ENCODE peak calls at places on chromosome 10, in four cellular contexts. One of them, this sample, is unnamed.

GRCh38 chr10:48478980-48479811 is 125.7 kb downstream of the ARHGAP22 start:
- DNase-seq in fibroblast of the conjunctiva: no peak
- DNase-seq in right lobe of liver: no peak
- DNase-seq in T-helper 2 cell: no peak
- DNase-seq in this sample: no peak

GRCh38 chr10:132001238-132001977 is 19.7 kb upstream of the BNIP3 start:
- DNase-seq in right lobe of liver: no peak
- DNase-seq in fibroblast of the conjunctiva: no peak
- DNase-seq in T-helper 2 cell: no peak
- DNase-seq in this sample: no peak

GRCh38 chr10:46294641-46295230 is 7.9 kb downstream of the ANTXRL start:
- DNase-seq in T-helper 2 cell: no peak
- DNase-seq in fibroblast of the conjunctiva: no peak
- DNase-seq in right lobe of liver: no peak
- DNase-seq in this sample: no peak

GRCh38 chr10:42929993-42930392 is 146.9 kb upstream of the RET start:
- DNase-seq in T-helper 2 cell: no peak
- DNase-seq in fibroblast of the conjunctiva: no peak
- DNase-seq in right lobe of liver: no peak
- DNase-seq in this sample: no peak

GRCh38 chr10:98563811-98564210 is 117.1 kb upstream of the HPS1 start:
- DNase-seq in right lobe of liver: no peak
- DNase-seq in fibroblast of the conjunctiva: no peak
- DNase-seq in T-helper 2 cell: no peak
- DNase-seq in this sample: no peak

GRCh38 chr10:24790599-24790998 is 66.9 kb upstream of the ARHGAP21 start:
- DNase-seq in T-helper 2 cell: no peak
- DNase-seq in fibroblast of the conjunctiva: no peak
- DNase-seq in right lobe of liver: no peak
- DNase-seq in this sample: no peak

GRCh38 chr10:119253433-119254174 is 46.2 kb downstream of the GRK5 start:
- DNase-seq in fibroblast of the conjunctiva: peak; percentile 92
- DNase-seq in T-helper 2 cell: no peak
- DNase-seq in right lobe of liver: peak; percentile 80
- DNase-seq in this sample: no peak

GRCh38 chr10:97356318-97356914 is 21.9 kb upstream of the FRAT2 start:
- DNase-seq in right lobe of liver: no peak
- DNase-seq in fibroblast of the conjunctiva: no peak
- DNase-seq in T-helper 2 cell: no peak
- DNase-seq in this sample: no peak

GRCh38 chr10:67518756-67519155 is 177.2 kb downstream of the CTNNA3 start:
- DNase-seq in right lobe of liver: no peak
- DNase-seq in fibroblast of the conjunctiva: no peak
- DNase-seq in T-helper 2 cell: no peak
- DNase-seq in this sample: no peak

GRCh38 chr10:101666025-101666424 is 28.9 kb downstream of the FBXW4 start:
- DNase-seq in right lobe of liver: no peak
- DNase-seq in fibroblast of the conjunctiva: no peak
- DNase-seq in T-helper 2 cell: no peak
- DNase-seq in this sample: no peak

GRCh38 chr10:63115732-63116383 is 17.3 kb upstream of the NRBF2 start:
- DNase-seq in T-helper 2 cell: no peak
- DNase-seq in fibroblast of the conjunctiva: peak; percentile 96
- DNase-seq in right lobe of liver: peak; percentile 78
- DNase-seq in this sample: no peak

GRCh38 chr10:10492420-10492819 is 525.3 kb upstream of the CELF2 start:
- DNase-seq in right lobe of liver: no peak
- DNase-seq in T-helper 2 cell: no peak
- DNase-seq in fibroblast of the conjunctiva: no peak
- DNase-seq in this sample: no peak

GRCh38 chr10:27742926-27743735 is 2.5 kb downstream of the MKX start:
- DNase-seq in fibroblast of the conjunctiva: no peak
- DNase-seq in right lobe of liver: peak; percentile 29
- DNase-seq in T-helper 2 cell: no peak
- DNase-seq in this sample: no peak

GRCh38 chr10:114523876-114524275 is 119.6 kb upstream of the AFAP1L2 start:
- DNase-seq in T-helper 2 cell: no peak
- DNase-seq in right lobe of liver: no peak
- DNase-seq in fibroblast of the conjunctiva: no peak
- DNase-seq in this sample: no peak

GRCh38 chr10:100282907-100283306 is 3.6 kb downstream of the BLOC1S2 start:
- DNase-seq in right lobe of liver: no peak
- DNase-seq in fibroblast of the conjunctiva: no peak
- DNase-seq in T-helper 2 cell: no peak
- DNase-seq in this sample: no peak

GRCh38 chr10:99977916-99978315 is 31.8 kb downstream of the DNMBP start:
- DNase-seq in fibroblast of the conjunctiva: no peak
- DNase-seq in T-helper 2 cell: no peak
- DNase-seq in right lobe of liver: no peak
- DNase-seq in this sample: no peak

GRCh38 chr10:10605551-10606081 is 412.1 kb upstream of the CELF2 start:
- DNase-seq in T-helper 2 cell: no peak
- DNase-seq in right lobe of liver: no peak
- DNase-seq in fibroblast of the conjunctiva: peak; percentile 98
- DNase-seq in this sample: no peak

GRCh38 chr10:43057831-43058340 is 19.0 kb upstream of the RET start:
- DNase-seq in right lobe of liver: no peak
- DNase-seq in T-helper 2 cell: no peak
- DNase-seq in fibroblast of the conjunctiva: no peak
- DNase-seq in this sample: peak; percentile 32

GRCh38 chr10:72875250-72876055 is 18.1 kb upstream of the OIT3 start:
- DNase-seq in fibroblast of the conjunctiva: peak; percentile 10
- DNase-seq in right lobe of liver: no peak
- DNase-seq in T-helper 2 cell: no peak
- DNase-seq in this sample: peak; percentile 15

GRCh38 chr10:20839141-20839540 is 58.0 kb downstream of the NEBL start:
- DNase-seq in T-helper 2 cell: no peak
- DNase-seq in right lobe of liver: no peak
- DNase-seq in fibroblast of the conjunctiva: no peak
- DNase-seq in this sample: no peak

GRCh38 chr10:96188911-96189310 is 58.8 kb downstream of the ZNF518A start:
- DNase-seq in fibroblast of the conjunctiva: no peak
- DNase-seq in T-helper 2 cell: no peak
- DNase-seq in right lobe of liver: no peak
- DNase-seq in this sample: no peak

GRCh38 chr10:101287922-101288638 is 58.8 kb upstream of the LBX1 start:
- DNase-seq in T-helper 2 cell: no peak
- DNase-seq in fibroblast of the conjunctiva: no peak
- DNase-seq in right lobe of liver: no peak
- DNase-seq in this sample: no peak

GRCh38 chr10:79135790-79136189 is 67.0 kb downstream of the ZMIZ1 start:
- DNase-seq in right lobe of liver: no peak
- DNase-seq in fibroblast of the conjunctiva: no peak
- DNase-seq in T-helper 2 cell: no peak
- DNase-seq in this sample: no peak

GRCh38 chr10:124802313-124802675 is 675 bp downstream of the ABRAXAS2 start:
- DNase-seq in fibroblast of the conjunctiva: no peak
- DNase-seq in right lobe of liver: no peak
- DNase-seq in T-helper 2 cell: no peak
- DNase-seq in this sample: no peak

GRCh38 chr10:43249962-43250624 is 16.8 kb downstream of the RASGEF1A start:
- DNase-seq in T-helper 2 cell: no peak
- DNase-seq in fibroblast of the conjunctiva: no peak
- DNase-seq in right lobe of liver: no peak
- DNase-seq in this sample: no peak

GRCh38 chr10:103939498-103939897 is 21.5 kb upstream of the STN1 start:
- DNase-seq in right lobe of liver: no peak
- DNase-seq in T-helper 2 cell: no peak
- DNase-seq in fibroblast of the conjunctiva: no peak
- DNase-seq in this sample: no peak

GRCh38 chr10:60048146-60048545 is 141.8 kb upstream of the CCDC6 start:
- DNase-seq in fibroblast of the conjunctiva: no peak
- DNase-seq in right lobe of liver: no peak
- DNase-seq in T-helper 2 cell: no peak
- DNase-seq in this sample: no peak

GRCh38 chr10:69994262-69994661 is 58.4 kb upstream of the MACROH2A2 start:
- DNase-seq in right lobe of liver: no peak
- DNase-seq in fibroblast of the conjunctiva: peak; percentile 14
- DNase-seq in T-helper 2 cell: no peak
- DNase-seq in this sample: no peak

GRCh38 chr10:6364283-6364682 is 161.6 kb downstream of the PFKFB3 start:
- DNase-seq in right lobe of liver: no peak
- DNase-seq in T-helper 2 cell: no peak
- DNase-seq in fibroblast of the conjunctiva: no peak
- DNase-seq in this sample: no peak